ENCODE peak calls at places on chromosomes 11 and 22, in four cellular contexts. G is ELF-1, K is aorta, Y is cardiac muscle cell. E is an unnamed sample.

GRCh38 chr11:68213555-68214172 is 568 bp upstream of the KMT5B start:
- DNase-seq in K (peak), G (peak), Y (peak), E (peak)

GRCh38 chr11:132054822-132055221 is 684.4 kb downstream of the NTM start:
- DNase-seq in G (no peak), Y (peak), K (no peak), E (no peak)

GRCh38 chr22:45503071-45503815 is 560 bp downstream of the FBLN1 start:
- DNase-seq in Y (no peak), K (peak), G (no peak), E (peak)

GRCh38 chr11:15884792-15885540 is 471.4 kb downstream of the SOX6 start:
- DNase-seq in G (peak), Y (no peak), K (no peak), E (no peak)

GRCh38 chr11:69274531-69275016 is 19.4 kb upstream of the MYEOV start:
- DNase-seq in Y (no peak), G (no peak), K (no peak), E (no peak)

GRCh38 chr11:13169709-13170108 is 107.9 kb upstream of the BMAL1 start:
- DNase-seq in G (no peak), K (no peak), Y (peak), E (no peak)

GRCh38 chr11:30420233-30420787 is 97.4 kb downstream of the ARL14EP start:
- DNase-seq in K (no peak), Y (no peak), G (no peak), E (no peak)

GRCh38 chr11:1943576-1943975 is 3.6 kb upstream of the MRPL23 start:
- DNase-seq in Y (no peak), G (no peak), K (peak), E (peak)

GRCh38 chr11:116605543-116605942 is 167.2 kb downstream of the BUD13 start:
- DNase-seq in Y (peak), G (peak), K (no peak), E (peak)

GRCh38 chr11:134664863-134665535 is 253.0 kb upstream of the B3GAT1 start:
- DNase-seq in K (peak), G (no peak), Y (no peak), E (peak)

GRCh38 chr11:58740447-58740846 is 8.7 kb upstream of the GLYAT start:
- DNase-seq in Y (no peak), K (no peak), G (no peak), E (no peak)

GRCh38 chr22:36227806-36228205 is 11.5 kb downstream of the APOL2 start:
- DNase-seq in K (no peak), G (no peak), Y (no peak), E (no peak)

GRCh38 chr11:75982309-75982708 is 167.3 kb downstream of the UVRAG start:
- DNase-seq in K (no peak), Y (no peak), G (peak), E (peak)

GRCh38 chr22:23834406-23834805 is 4.4 kb downstream of the DERL3 start:
- DNase-seq in K (peak), Y (no peak), G (no peak), E (no peak)

GRCh38 chr11:128859563-128860441 is 7.3 kb downstream of the KCNJ1 start:
- DNase-seq in K (peak), G (peak), Y (peak), E (peak)

GRCh38 chr11:72585762-72586590 is 88.2 kb downstream of the PDE2A start:
- DNase-seq in K (peak), G (peak), Y (peak), E (peak)

GRCh38 chr11:66937334-66937733 is 20.8 kb downstream of the PC start:
- DNase-seq in Y (no peak), K (no peak), G (no peak), E (no peak)

GRCh38 chr22:26586556-26587325 is 3.2 kb downstream of the TPST2 start:
- DNase-seq in Y (peak), G (no peak), K (no peak), E (no peak)

GRCh38 chr22:43014062-43014875 is 680 bp downstream of the PACSIN2 start:
- DNase-seq in K (peak), Y (peak), G (peak), E (peak)

GRCh38 chr11:128480665-128481064 is 106.7 kb downstream of the ETS1 start:
- DNase-seq in Y (no peak), G (no peak), K (no peak), E (no peak)

GRCh38 chr11:57711414-57712255 is at the start of gene MED19:
- DNase-seq in G (peak), K (peak), Y (peak), E (peak)

GRCh38 chr22:32313532-32313931 is 44.1 kb upstream of the RFPL3 start:
- DNase-seq in G (no peak), K (no peak), Y (no peak), E (no peak)

GRCh38 chr11:37811349-37811748 is 1213.3 kb upstream of the RAG2 start:
- DNase-seq in K (no peak), G (peak), Y (no peak), E (no peak)

GRCh38 chr11:19183641-19184040 is 18.1 kb downstream of the CSRP3 start:
- DNase-seq in G (no peak), Y (no peak), K (no peak), E (no peak)

GRCh38 chr11:2578934-2579280 is 120.9 kb downstream of the KCNQ1OT1 start:
- DNase-seq in K (no peak), G (no peak), Y (no peak), E (no peak)

E was measured in H7.